ENCODE peak calls at places on chromosomes 4 and X, in six cellular contexts. R is H9, I is astrocyte, M is kidney, Z is K562, K is HepG2. F is an unnamed sample.
A peak's percentile ranks its signal among the peaks of the same experiment; 100 is the strongest.

GRCh38 chrX:13119386-13119785 is 75.0 kb upstream of the FAM9C start:
- DNase-seq in K (no peak), R (no peak), M (no peak), Z (no peak), I (no peak), F (no peak)

GRCh38 chr4:26491449-26492170 is 1.3 kb upstream of the CCKAR start:
- DNase-seq in R (no peak), K (no peak), Z (no peak), M (no peak), I (no peak), F (no peak)

GRCh38 chrX:78923198-78924015 is 21.8 kb upstream of the P2RY10 start:
- DNase-seq in K (no peak), M (no peak), R (no peak), I (no peak), Z (no peak), F (no peak)

GRCh38 chr4:34289489-34289888 is 1954.8 kb downstream of the ARAP2 start:
- DNase-seq in R (no peak), I (no peak), Z (no peak), M (no peak), K (no peak), F (no peak)

GRCh38 chr4:98573791-98574190 is 84.6 kb downstream of the TSPAN5 start:
- DNase-seq in M (no peak), R (no peak), Z (no peak), K (no peak), I (no peak), F (no peak)

GRCh38 chr4:124863039-124863545 is 150.6 kb upstream of the ANKRD50 start:
- DNase-seq in I (no peak), M (no peak), K (no peak), R (no peak), Z (no peak), F (no peak)

GRCh38 chrX:122591546-122591945 is 592.5 kb upstream of the GRIA3 start:
- DNase-seq in M (no peak), K (no peak), Z (no peak), I (no peak), R (no peak), F (no peak)

GRCh38 chr4:87819281-87819919 is 13.4 kb upstream of the MEPE start:
- DNase-seq in K (peak; percentile 9), I (peak; percentile 89), M (no peak), R (peak; percentile 55), Z (peak; percentile 18), F (peak; percentile 93)

GRCh38 chrX:12686324-12686723 is 104.9 kb upstream of the PRPS2 start:
- DNase-seq in R (no peak), I (no peak), Z (no peak), M (no peak), K (no peak), F (no peak)

GRCh38 chr4:155639674-155640529 is 26.7 kb upstream of the GUCY1A1 start:
- DNase-seq in R (no peak), M (no peak), I (peak; percentile 16), Z (no peak), K (no peak), F (no peak)

GRCh38 chrX:68112321-68112720 is 321.0 kb downstream of the OPHN1 start:
- DNase-seq in K (no peak), Z (no peak), R (no peak), I (peak; percentile 64), M (no peak), F (peak; percentile 3)

GRCh38 chrX:119481218-119481875 is 13.1 kb downstream of the SLC25A5 start:
- DNase-seq in I (no peak), Z (no peak), M (no peak), K (peak; percentile 25), R (no peak), F (no peak)

GRCh38 chr4:118683513-118683912 is 1.7 kb upstream of the METTL14 start:
- DNase-seq in R (peak; percentile 46), Z (no peak), K (peak; percentile 49), I (no peak), M (no peak), F (no peak)

GRCh38 chrX:39960219-39960618 is 137.5 kb downstream of the BCOR start:
- DNase-seq in M (no peak), Z (no peak), R (no peak), K (no peak), I (no peak), F (no peak)

GRCh38 chrX:50093627-50094026 is 107.2 kb downstream of the AKAP4 start:
- DNase-seq in Z (no peak), I (no peak), R (no peak), M (no peak), K (peak; percentile 33), F (no peak)

GRCh38 chrX:50097121-50097520 is 103.7 kb downstream of the AKAP4 start:
- DNase-seq in M (no peak), K (no peak), I (no peak), R (no peak), Z (no peak), F (no peak)

GRCh38 chrX:50098241-50098640 is 102.6 kb downstream of the AKAP4 start:
- DNase-seq in R (no peak), M (no peak), K (no peak), I (no peak), Z (no peak), F (no peak)

GRCh38 chrX:50100188-50100587 is 100.6 kb downstream of the AKAP4 start:
- DNase-seq in Z (peak; percentile 9), K (peak; percentile 26), M (no peak), I (no peak), R (no peak), F (no peak)

GRCh38 chrX:50098749-50099148 is 102.1 kb downstream of the AKAP4 start:
- DNase-seq in Z (no peak), I (no peak), R (no peak), M (no peak), K (no peak), F (no peak)
- H3K9ac ChIP-seq in Z (no peak overlapping the region), I (no peak overlapping the region), R (no peak overlapping the region), M (no peak overlapping the region), K (no peak overlapping the region), F (no peak overlapping the region)

GRCh38 chrX:8090482-8090881 is 80.6 kb downstream of the VCX2 start:
- DNase-seq in I (no peak), M (no peak), K (no peak), Z (no peak), R (no peak), F (no peak)

GRCh38 chrX:8090906-8091305 is 80.2 kb downstream of the VCX2 start:
- DNase-seq in R (no peak), M (no peak), I (no peak), Z (no peak), K (no peak), F (peak; percentile 9)

DNA sequence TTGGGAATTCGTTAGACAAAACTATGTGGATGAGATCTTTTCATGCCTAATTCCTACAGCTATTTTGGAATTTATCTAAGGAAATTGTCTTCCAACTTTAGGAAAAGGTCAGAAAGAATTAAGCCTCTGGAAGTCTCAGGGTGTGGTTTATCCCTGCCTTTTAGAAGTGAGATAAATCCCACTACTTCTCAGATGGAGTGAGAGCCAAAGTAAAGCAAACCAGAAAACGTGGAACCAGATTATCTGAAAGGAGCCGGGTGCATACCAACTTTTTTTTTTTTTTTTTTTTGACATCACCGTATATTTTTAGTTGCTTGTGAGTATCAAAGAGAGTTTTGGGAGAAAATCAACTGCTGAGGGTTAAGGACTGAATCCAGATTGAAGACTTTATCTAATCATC is 79.5 kb downstream of the VCX2 start:
- DNase-seq in K (no peak), Z (no peak), R (no peak), I (no peak), M (no peak), F (no peak)
- TF ChIP-seq CTCF in K (no peak), Z (no peak), R (no peak), I (no peak), M (no peak), F (no peak)

DNA sequence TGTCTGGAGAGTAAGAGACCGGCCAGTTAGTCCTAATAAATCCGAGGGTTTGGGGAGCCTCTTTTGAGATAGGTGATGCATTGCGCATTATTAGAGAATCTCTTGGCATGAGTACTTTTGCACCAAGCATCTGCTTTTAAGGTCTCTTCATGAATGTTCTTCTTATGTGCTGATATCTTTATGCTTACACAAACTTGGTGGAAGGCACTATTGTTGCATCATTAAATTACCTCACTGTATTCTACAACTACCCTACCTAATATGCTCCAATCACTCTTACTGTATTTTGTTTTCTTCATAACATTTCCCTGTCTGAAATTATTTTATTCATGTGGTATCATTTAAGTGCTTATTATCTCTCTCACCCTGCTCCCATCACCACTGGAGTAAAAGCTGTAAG is 151.6 kb downstream of the PALLD start:
- DNase-seq in I (no peak), Z (no peak), R (no peak), K (no peak), M (no peak), F (no peak)
- H3K9ac ChIP-seq in I (peak overlapping the region; percentile 57), Z (no peak overlapping the region), R (no peak overlapping the region), K (no peak overlapping the region), M (no peak overlapping the region), F (no peak overlapping the region)

GRCh38 chrX:76893930-76894329 is 466.4 kb downstream of the MAGEE1 start:
- DNase-seq in I (no peak), Z (no peak), R (no peak), M (no peak), K (no peak), F (no peak)
- TF ChIP-seq CTCF in I (no peak), Z (no peak), R (peak; percentile 9), M (no peak), K (no peak), F (no peak)

GRCh38 chr4:5391492-5391891 is 316.9 kb downstream of the EVC2 start:
- DNase-seq in R (no peak), I (no peak), M (no peak), K (no peak), Z (no peak), F (no peak)
- H3K9ac ChIP-seq in R (no peak overlapping the region), I (no peak overlapping the region), M (no peak overlapping the region), K (no peak overlapping the region), Z (no peak overlapping the region), F (no peak overlapping the region)